ENCODE peak calls at places on chromosomes 12 and 14, in five cellular contexts. One of them, this sample, is unnamed.

GRCh38 chr12:18141583-18141982 is 51.6 kb upstream of the RERGL start:
- DNase-seq in HepG2: no peak
- DNase-seq in K562: no peak
- DNase-seq in H1: no peak
- DNase-seq in GM12878: no peak
- DNase-seq in this sample: no peak

GRCh38 chr12:107748472-107748871 is 12.5 kb downstream of the PRDM4 start:
- DNase-seq in K562: no peak
- DNase-seq in GM12878: no peak
- DNase-seq in HepG2: no peak
- DNase-seq in H1: no peak
- DNase-seq in this sample: no peak

GRCh38 chr14:101196795-101197590 is 293.5 kb upstream of the RTL1 start:
- DNase-seq in K562: peak; percentile 14
- DNase-seq in HepG2: no peak
- DNase-seq in GM12878: no peak
- DNase-seq in H1: peak; percentile 59
- DNase-seq in this sample: peak; percentile 60

GRCh38 chr14:104547310-104547997 is 32.1 kb upstream of the C14orf180 start:
- DNase-seq in GM12878: no peak
- DNase-seq in H1: peak; percentile 37
- DNase-seq in K562: no peak
- DNase-seq in HepG2: no peak
- DNase-seq in this sample: no peak

GRCh38 chr12:45369065-45369464 is 153.2 kb downstream of the ANO6 start:
- DNase-seq in HepG2: no peak
- DNase-seq in H1: no peak
- DNase-seq in K562: no peak
- DNase-seq in GM12878: no peak
- DNase-seq in this sample: no peak

GRCh38 chr14:99659333-99659741 is 14.4 kb downstream of the HHIPL1 start:
- DNase-seq in HepG2: no peak
- DNase-seq in GM12878: no peak
- DNase-seq in K562: no peak
- DNase-seq in H1: peak; percentile 68
- DNase-seq in this sample: peak; percentile 81

GRCh38 chr12:44812062-44812461 is 64.1 kb downstream of the NELL2 start:
- DNase-seq in HepG2: no peak
- DNase-seq in K562: no peak
- DNase-seq in GM12878: no peak
- DNase-seq in H1: no peak
- DNase-seq in this sample: peak; percentile 59

GRCh38 chr14:91892918-91893527 is 25.7 kb upstream of the TC2N start:
- DNase-seq in GM12878: no peak
- DNase-seq in H1: peak; percentile 82
- DNase-seq in K562: peak; percentile 68
- DNase-seq in HepG2: peak; percentile 20
- DNase-seq in this sample: peak; percentile 83

GRCh38 chr12:59452259-59452658 is 143.6 kb upstream of the SLC16A7 start:
- DNase-seq in HepG2: no peak
- DNase-seq in GM12878: no peak
- DNase-seq in H1: no peak
- DNase-seq in K562: no peak
- DNase-seq in this sample: no peak

GRCh38 chr14:99277534-99277933 is 5.5 kb upstream of the BCL11B start:
- DNase-seq in H1: no peak
- DNase-seq in HepG2: no peak
- DNase-seq in K562: no peak
- DNase-seq in GM12878: no peak
- DNase-seq in this sample: no peak

GRCh38 chr14:19851365-19851764 is 23.6 kb upstream of the OR4K2 start:
- DNase-seq in K562: no peak
- DNase-seq in H1: no peak
- DNase-seq in GM12878: no peak
- DNase-seq in HepG2: no peak
- DNase-seq in this sample: no peak
- TF ChIP-seq CREB1 in K562: no peak
- TF ChIP-seq CREB1 in H1: no peak
- TF ChIP-seq CREB1 in GM12878: no peak
- TF ChIP-seq CREB1 in HepG2: no peak
- TF ChIP-seq CREB1 in this sample: no peak

GRCh38 chr12:2339022-2339431 is 286.2 kb downstream of the CACNA1C start:
- DNase-seq in H1: no peak
- DNase-seq in GM12878: no peak
- DNase-seq in HepG2: no peak
- DNase-seq in K562: no peak
- DNase-seq in this sample: no peak

GRCh38 chr12:2336409-2336829 is 283.6 kb downstream of the CACNA1C start:
- DNase-seq in GM12878: peak; percentile 85
- DNase-seq in K562: no peak
- DNase-seq in HepG2: no peak
- DNase-seq in H1: no peak
- DNase-seq in this sample: no peak

GRCh38 chr12:2335517-2335916 is 282.7 kb downstream of the CACNA1C start:
- DNase-seq in H1: no peak
- DNase-seq in GM12878: no peak
- DNase-seq in K562: no peak
- DNase-seq in HepG2: no peak
- DNase-seq in this sample: no peak

GRCh38 chr12:2338381-2338780 is 285.6 kb downstream of the CACNA1C start:
- DNase-seq in H1: no peak
- DNase-seq in K562: no peak
- DNase-seq in GM12878: no peak
- DNase-seq in HepG2: no peak
- DNase-seq in this sample: no peak

DNA sequence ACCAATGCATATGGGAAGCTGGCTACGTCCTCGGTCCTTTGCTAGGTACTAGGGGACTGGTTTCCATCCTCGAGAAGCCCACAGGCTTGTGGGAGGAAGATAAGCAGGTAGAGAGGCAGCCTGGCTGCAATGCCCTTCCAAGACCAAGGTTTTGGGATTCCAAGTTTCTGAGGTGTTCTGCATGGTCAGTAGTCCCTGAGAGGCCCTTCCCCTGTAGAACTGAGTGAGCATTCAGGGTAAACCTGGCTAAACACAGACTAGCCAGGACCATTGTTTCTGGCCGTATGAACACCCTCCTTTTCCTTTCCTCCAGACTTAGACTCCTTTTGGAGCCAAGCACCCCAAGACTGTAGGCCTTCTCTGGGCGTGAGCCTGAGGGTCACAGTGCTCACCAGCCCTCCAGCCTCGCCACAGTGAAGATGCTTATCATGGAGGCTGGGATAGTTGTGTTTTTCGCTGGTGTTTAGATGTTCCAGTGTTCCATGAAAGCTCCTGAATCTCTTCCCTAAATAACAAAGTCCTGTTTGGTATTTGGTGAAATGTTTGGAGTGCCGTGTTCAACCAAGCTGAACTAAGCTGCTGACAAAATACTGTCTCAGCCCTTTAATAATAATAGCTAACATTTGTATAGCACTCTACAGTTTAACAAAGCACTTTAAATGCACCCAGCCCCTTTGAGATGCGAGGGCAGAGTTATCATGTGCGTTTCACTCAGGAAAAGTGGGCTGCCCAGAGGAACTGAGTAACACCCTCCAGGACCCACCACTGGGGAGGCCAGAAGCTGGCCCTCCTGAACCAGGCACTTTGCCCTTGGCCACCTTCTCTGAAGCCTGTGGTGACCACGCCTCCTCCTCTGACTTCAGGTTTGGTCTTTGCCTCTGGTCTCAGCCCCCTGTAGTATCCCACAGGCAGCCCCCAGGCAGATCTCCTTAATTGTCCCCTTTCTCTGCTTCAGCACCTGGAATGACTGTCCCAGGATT is 284.5 kb downstream of the CACNA1C start:
- DNase-seq in HepG2: no peak
- DNase-seq in GM12878: no peak
- DNase-seq in H1: no peak
- DNase-seq in K562: no peak
- DNase-seq in this sample: no peak
- H3K27ac ChIP-seq in HepG2: no peak overlapping the region
- H3K27ac ChIP-seq in GM12878: peak overlapping the region; percentile 76
- H3K27ac ChIP-seq in H1: no peak overlapping the region
- H3K27ac ChIP-seq in K562: no peak overlapping the region
- H3K27ac ChIP-seq in this sample: no peak overlapping the region

GRCh38 chr12:71461787-71462328 is 22.3 kb downstream of the LGR5 start:
- DNase-seq in H1: no peak
- DNase-seq in GM12878: no peak
- DNase-seq in K562: no peak
- DNase-seq in HepG2: no peak
- DNase-seq in this sample: no peak

GRCh38 chr12:71460850-71461609 is 21.4 kb downstream of the LGR5 start:
- DNase-seq in HepG2: no peak
- DNase-seq in K562: no peak
- DNase-seq in GM12878: no peak
- DNase-seq in H1: no peak
- DNase-seq in this sample: no peak

GRCh38 chr12:71460318-71460717 is 20.7 kb downstream of the LGR5 start:
- DNase-seq in K562: no peak
- DNase-seq in GM12878: no peak
- DNase-seq in H1: no peak
- DNase-seq in HepG2: no peak
- DNase-seq in this sample: no peak

GRCh38 chr12:71469235-71469873 is 29.8 kb downstream of the LGR5 start:
- DNase-seq in HepG2: peak; percentile 55
- DNase-seq in H1: no peak
- DNase-seq in K562: peak; percentile 11
- DNase-seq in GM12878: no peak
- DNase-seq in this sample: peak; percentile 30

GRCh38 chr12:71465794-71466193 is 26.2 kb downstream of the LGR5 start:
- DNase-seq in H1: no peak
- DNase-seq in K562: no peak
- DNase-seq in HepG2: no peak
- DNase-seq in GM12878: no peak
- DNase-seq in this sample: no peak
- TF ChIP-seq CREB1 in H1: no peak
- TF ChIP-seq CREB1 in K562: no peak
- TF ChIP-seq CREB1 in HepG2: no peak
- TF ChIP-seq CREB1 in GM12878: no peak
- TF ChIP-seq CREB1 in this sample: no peak

GRCh38 chr12:97275261-97276197 is 187.1 kb upstream of the RMST start:
- DNase-seq in GM12878: no peak
- DNase-seq in K562: no peak
- DNase-seq in H1: peak; percentile 48
- DNase-seq in HepG2: no peak
- DNase-seq in this sample: peak; percentile 36
- H3K27ac ChIP-seq in GM12878: no peak overlapping the region
- H3K27ac ChIP-seq in K562: no peak overlapping the region
- H3K27ac ChIP-seq in H1: no peak overlapping the region
- H3K27ac ChIP-seq in HepG2: no peak overlapping the region
- H3K27ac ChIP-seq in this sample: no peak overlapping the region

This sample was measured in GM23338.